ENCODE peak calls at places on chromosomes 4 and X, in seven cellular contexts. One of them, this sample, is unnamed.

GRCh38 chr4:129822708-129823504 is 727.0 kb downstream of the C4orf33 start:
- DNase-seq in CD4-positive, CD25-positive, alpha-beta regulatory T cell: no peak
- DNase-seq in BE2C: peak
- DNase-seq in GM23248: no peak
- DNase-seq in foreskin fibroblast: no peak
- DNase-seq in mucosa of descending colon: no peak
- DNase-seq in HFF-Myc: no peak
- DNase-seq in this sample: no peak

GRCh38 chr4:86401826-86402225 is 42.0 kb upstream of the MAPK10 start:
- DNase-seq in BE2C: no peak
- DNase-seq in foreskin fibroblast: peak
- DNase-seq in HFF-Myc: no peak
- DNase-seq in GM23248: peak
- DNase-seq in CD4-positive, CD25-positive, alpha-beta regulatory T cell: no peak
- DNase-seq in mucosa of descending colon: no peak
- DNase-seq in this sample: no peak

GRCh38 chrX:13898084-13898483 is 81.2 kb upstream of the GPM6B start:
- DNase-seq in mucosa of descending colon: no peak
- DNase-seq in BE2C: peak
- DNase-seq in HFF-Myc: peak
- DNase-seq in GM23248: peak
- DNase-seq in foreskin fibroblast: peak
- DNase-seq in CD4-positive, CD25-positive, alpha-beta regulatory T cell: no peak
- DNase-seq in this sample: no peak

GRCh38 chrX:35842657-35843056 is 44.5 kb downstream of the MAGEB16 start:
- DNase-seq in GM23248: no peak
- DNase-seq in mucosa of descending colon: no peak
- DNase-seq in foreskin fibroblast: no peak
- DNase-seq in HFF-Myc: no peak
- DNase-seq in BE2C: no peak
- DNase-seq in CD4-positive, CD25-positive, alpha-beta regulatory T cell: no peak
- DNase-seq in this sample: no peak

GRCh38 chrX:68428431-68428830 is 4.9 kb downstream of the OPHN1 start:
- DNase-seq in HFF-Myc: no peak
- DNase-seq in foreskin fibroblast: peak
- DNase-seq in CD4-positive, CD25-positive, alpha-beta regulatory T cell: no peak
- DNase-seq in mucosa of descending colon: no peak
- DNase-seq in GM23248: peak
- DNase-seq in BE2C: no peak
- DNase-seq in this sample: no peak

GRCh38 chrX:84363674-84364073 is 138.6 kb downstream of the HDX start:
- DNase-seq in mucosa of descending colon: no peak
- DNase-seq in foreskin fibroblast: no peak
- DNase-seq in CD4-positive, CD25-positive, alpha-beta regulatory T cell: no peak
- DNase-seq in BE2C: no peak
- DNase-seq in GM23248: peak
- DNase-seq in HFF-Myc: no peak
- DNase-seq in this sample: no peak

GRCh38 chr4:185341841-185342240 is 53.9 kb downstream of the LRP2BP start:
- DNase-seq in mucosa of descending colon: no peak
- DNase-seq in HFF-Myc: no peak
- DNase-seq in foreskin fibroblast: no peak
- DNase-seq in GM23248: no peak
- DNase-seq in BE2C: no peak
- DNase-seq in CD4-positive, CD25-positive, alpha-beta regulatory T cell: no peak
- DNase-seq in this sample: no peak

GRCh38 chrX:148380614-148381561 is 119.5 kb upstream of the AFF2 start:
- DNase-seq in mucosa of descending colon: no peak
- DNase-seq in HFF-Myc: no peak
- DNase-seq in BE2C: no peak
- DNase-seq in foreskin fibroblast: no peak
- DNase-seq in CD4-positive, CD25-positive, alpha-beta regulatory T cell: peak
- DNase-seq in GM23248: peak
- DNase-seq in this sample: peak

GRCh38 chr4:85607624-85608023 is 132.7 kb downstream of the ARHGAP24 start:
- DNase-seq in BE2C: no peak
- DNase-seq in CD4-positive, CD25-positive, alpha-beta regulatory T cell: no peak
- DNase-seq in mucosa of descending colon: peak
- DNase-seq in HFF-Myc: no peak
- DNase-seq in GM23248: no peak
- DNase-seq in foreskin fibroblast: no peak
- DNase-seq in this sample: no peak

GRCh38 chrX:50470103-50471031 is at the start of gene DGKK:
- DNase-seq in foreskin fibroblast: no peak
- DNase-seq in GM23248: peak
- DNase-seq in CD4-positive, CD25-positive, alpha-beta regulatory T cell: no peak
- DNase-seq in BE2C: peak
- DNase-seq in HFF-Myc: no peak
- DNase-seq in mucosa of descending colon: no peak
- DNase-seq in this sample: no peak

GRCh38 chrX:44462851-44463250 is 79.8 kb downstream of the FUNDC1 start:
- DNase-seq in foreskin fibroblast: peak
- DNase-seq in CD4-positive, CD25-positive, alpha-beta regulatory T cell: no peak
- DNase-seq in GM23248: peak
- DNase-seq in HFF-Myc: no peak
- DNase-seq in BE2C: no peak
- DNase-seq in mucosa of descending colon: no peak
- DNase-seq in this sample: no peak

GRCh38 chr4:88735554-88735953 is 37.9 kb upstream of the NAP1L5 start:
- DNase-seq in BE2C: no peak
- DNase-seq in CD4-positive, CD25-positive, alpha-beta regulatory T cell: no peak
- DNase-seq in foreskin fibroblast: peak
- DNase-seq in GM23248: no peak
- DNase-seq in HFF-Myc: no peak
- DNase-seq in mucosa of descending colon: no peak
- DNase-seq in this sample: no peak

GRCh38 chr4:158253350-158253980 is 43.2 kb downstream of the TMEM144 start:
- DNase-seq in BE2C: peak
- DNase-seq in mucosa of descending colon: no peak
- DNase-seq in GM23248: peak
- DNase-seq in foreskin fibroblast: peak
- DNase-seq in CD4-positive, CD25-positive, alpha-beta regulatory T cell: peak
- DNase-seq in HFF-Myc: peak
- DNase-seq in this sample: no peak

GRCh38 chr4:155521382-155521781 is 144.6 kb upstream of the MAP9 start:
- DNase-seq in HFF-Myc: no peak
- DNase-seq in BE2C: no peak
- DNase-seq in mucosa of descending colon: no peak
- DNase-seq in foreskin fibroblast: no peak
- DNase-seq in GM23248: no peak
- DNase-seq in CD4-positive, CD25-positive, alpha-beta regulatory T cell: no peak
- DNase-seq in this sample: no peak

GRCh38 chr4:64584981-64585557 is 175.8 kb upstream of the TECRL start:
- DNase-seq in GM23248: peak
- DNase-seq in CD4-positive, CD25-positive, alpha-beta regulatory T cell: no peak
- DNase-seq in BE2C: peak
- DNase-seq in foreskin fibroblast: peak
- DNase-seq in HFF-Myc: peak
- DNase-seq in mucosa of descending colon: no peak
- DNase-seq in this sample: no peak

GRCh38 chrX:122866527-122866926 is 317.6 kb upstream of the GRIA3 start:
- DNase-seq in HFF-Myc: peak
- DNase-seq in BE2C: no peak
- DNase-seq in CD4-positive, CD25-positive, alpha-beta regulatory T cell: no peak
- DNase-seq in foreskin fibroblast: peak
- DNase-seq in mucosa of descending colon: no peak
- DNase-seq in GM23248: peak
- DNase-seq in this sample: no peak

GRCh38 chrX:129653985-129654651 is 638 bp downstream of the APLN start:
- DNase-seq in GM23248: peak
- DNase-seq in BE2C: peak
- DNase-seq in mucosa of descending colon: peak
- DNase-seq in CD4-positive, CD25-positive, alpha-beta regulatory T cell: no peak
- DNase-seq in foreskin fibroblast: no peak
- DNase-seq in HFF-Myc: no peak
- DNase-seq in this sample: no peak

GRCh38 chr4:78666830-78667258 is 109.3 kb upstream of the BMP2K start:
- DNase-seq in foreskin fibroblast: no peak
- DNase-seq in GM23248: no peak
- DNase-seq in CD4-positive, CD25-positive, alpha-beta regulatory T cell: no peak
- DNase-seq in BE2C: no peak
- DNase-seq in mucosa of descending colon: no peak
- DNase-seq in HFF-Myc: no peak
- DNase-seq in this sample: no peak

GRCh38 chr4:185127021-185127925 is 15.8 kb upstream of the SLC25A4 start:
- DNase-seq in GM23248: peak
- DNase-seq in mucosa of descending colon: peak
- DNase-seq in HFF-Myc: no peak
- DNase-seq in CD4-positive, CD25-positive, alpha-beta regulatory T cell: no peak
- DNase-seq in BE2C: peak
- DNase-seq in foreskin fibroblast: peak
- DNase-seq in this sample: no peak

GRCh38 chr4:186723207-186724047 is at the start of gene FAT1:
- DNase-seq in foreskin fibroblast: peak
- DNase-seq in GM23248: peak
- DNase-seq in HFF-Myc: no peak
- DNase-seq in CD4-positive, CD25-positive, alpha-beta regulatory T cell: no peak
- DNase-seq in BE2C: peak
- DNase-seq in mucosa of descending colon: peak
- DNase-seq in this sample: no peak

GRCh38 chrX:9533611-9534010 is 68.8 kb downstream of the TBL1X start:
- DNase-seq in mucosa of descending colon: no peak
- DNase-seq in HFF-Myc: no peak
- DNase-seq in BE2C: no peak
- DNase-seq in GM23248: no peak
- DNase-seq in foreskin fibroblast: no peak
- DNase-seq in CD4-positive, CD25-positive, alpha-beta regulatory T cell: no peak
- DNase-seq in this sample: no peak

GRCh38 chr4:1768367-1769034 is 24.6 kb upstream of the FGFR3 start:
- DNase-seq in CD4-positive, CD25-positive, alpha-beta regulatory T cell: no peak
- DNase-seq in HFF-Myc: no peak
- DNase-seq in foreskin fibroblast: no peak
- DNase-seq in BE2C: no peak
- DNase-seq in GM23248: no peak
- DNase-seq in mucosa of descending colon: no peak
- DNase-seq in this sample: no peak
- H3K4me3 ChIP-seq in CD4-positive, CD25-positive, alpha-beta regulatory T cell: no peak
- H3K4me3 ChIP-seq in HFF-Myc: no peak
- H3K4me3 ChIP-seq in foreskin fibroblast: no peak
- H3K4me3 ChIP-seq in BE2C: no peak
- H3K4me3 ChIP-seq in GM23248: no peak
- H3K4me3 ChIP-seq in mucosa of descending colon: no peak
- H3K4me3 ChIP-seq in this sample: no peak

GRCh38 chr4:163611784-163612445 is 117.4 kb downstream of the TMA16 start:
- DNase-seq in mucosa of descending colon: no peak
- DNase-seq in HFF-Myc: no peak
- DNase-seq in foreskin fibroblast: no peak
- DNase-seq in CD4-positive, CD25-positive, alpha-beta regulatory T cell: no peak
- DNase-seq in BE2C: no peak
- DNase-seq in GM23248: no peak
- DNase-seq in this sample: no peak

GRCh38 chr4:163612762-163613161 is 118.3 kb downstream of the TMA16 start:
- DNase-seq in GM23248: no peak
- DNase-seq in BE2C: no peak
- DNase-seq in mucosa of descending colon: no peak
- DNase-seq in foreskin fibroblast: no peak
- DNase-seq in CD4-positive, CD25-positive, alpha-beta regulatory T cell: no peak
- DNase-seq in HFF-Myc: no peak
- DNase-seq in this sample: no peak

GRCh38 chr4:163610642-163611041 is 116.2 kb downstream of the TMA16 start:
- DNase-seq in foreskin fibroblast: no peak
- DNase-seq in mucosa of descending colon: no peak
- DNase-seq in BE2C: no peak
- DNase-seq in CD4-positive, CD25-positive, alpha-beta regulatory T cell: no peak
- DNase-seq in GM23248: no peak
- DNase-seq in HFF-Myc: no peak
- DNase-seq in this sample: no peak

GRCh38 chr4:163609046-163609445 is 114.6 kb downstream of the TMA16 start:
- DNase-seq in foreskin fibroblast: no peak
- DNase-seq in BE2C: no peak
- DNase-seq in HFF-Myc: no peak
- DNase-seq in CD4-positive, CD25-positive, alpha-beta regulatory T cell: no peak
- DNase-seq in mucosa of descending colon: no peak
- DNase-seq in GM23248: no peak
- DNase-seq in this sample: no peak

DNA sequence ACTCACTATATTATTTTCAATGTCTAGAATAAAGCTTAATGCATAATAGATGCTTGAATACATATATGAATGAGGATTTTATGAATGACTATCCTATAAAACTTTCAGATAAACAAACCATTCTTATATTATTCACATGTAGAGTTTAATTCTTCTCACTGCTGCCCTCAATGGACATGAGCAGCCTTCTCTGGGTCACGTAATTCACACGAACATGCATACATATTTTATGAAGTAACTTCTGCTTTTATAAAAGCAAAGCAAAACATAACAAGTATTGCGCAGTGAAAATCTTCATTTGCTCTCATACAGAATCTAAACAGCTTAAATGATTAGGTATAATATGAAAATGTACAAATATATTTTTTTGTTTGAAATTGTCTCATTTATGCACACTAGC is 116.7 kb downstream of the TMA16 start:
- DNase-seq in foreskin fibroblast: no peak
- DNase-seq in GM23248: no peak
- DNase-seq in HFF-Myc: no peak
- DNase-seq in CD4-positive, CD25-positive, alpha-beta regulatory T cell: no peak
- DNase-seq in BE2C: no peak
- DNase-seq in mucosa of descending colon: no peak
- DNase-seq in this sample: no peak
- H3K4me3 ChIP-seq in foreskin fibroblast: no peak
- H3K4me3 ChIP-seq in GM23248: no peak
- H3K4me3 ChIP-seq in HFF-Myc: no peak
- H3K4me3 ChIP-seq in CD4-positive, CD25-positive, alpha-beta regulatory T cell: no peak
- H3K4me3 ChIP-seq in BE2C: no peak
- H3K4me3 ChIP-seq in mucosa of descending colon: no peak
- H3K4me3 ChIP-seq in this sample: no peak

DNA sequence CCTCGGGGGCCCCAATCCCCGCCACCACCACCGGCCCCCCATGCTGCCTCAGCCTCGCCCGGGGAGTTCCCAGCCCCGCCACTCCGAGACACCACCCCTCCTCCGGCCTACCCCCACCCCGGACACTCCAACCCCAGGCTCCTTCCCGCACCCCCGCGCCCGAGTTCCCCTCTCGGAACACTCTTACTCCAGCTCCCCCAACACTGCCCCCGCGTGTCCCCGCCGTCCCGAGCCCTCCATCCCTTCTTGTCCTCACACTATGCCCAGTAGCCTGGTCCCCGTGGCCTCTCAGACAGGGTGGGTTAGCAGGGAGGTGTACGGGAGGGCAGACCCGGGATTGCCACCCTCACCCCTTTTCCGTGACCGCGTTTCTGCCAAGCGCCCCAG is 276.1 kb downstream of the BCOR start:
- DNase-seq in BE2C: no peak
- DNase-seq in foreskin fibroblast: no peak
- DNase-seq in CD4-positive, CD25-positive, alpha-beta regulatory T cell: no peak
- DNase-seq in mucosa of descending colon: no peak
- DNase-seq in GM23248: no peak
- DNase-seq in HFF-Myc: no peak
- DNase-seq in this sample: no peak
- H3K4me3 ChIP-seq in BE2C: no peak
- H3K4me3 ChIP-seq in foreskin fibroblast: no peak
- H3K4me3 ChIP-seq in CD4-positive, CD25-positive, alpha-beta regulatory T cell: no peak
- H3K4me3 ChIP-seq in mucosa of descending colon: no peak
- H3K4me3 ChIP-seq in GM23248: peak
- H3K4me3 ChIP-seq in HFF-Myc: peak
- H3K4me3 ChIP-seq in this sample: peak

GRCh38 chr4:43932448-43932847 is 516.2 kb downstream of the KCTD8 start:
- DNase-seq in CD4-positive, CD25-positive, alpha-beta regulatory T cell: no peak
- DNase-seq in GM23248: peak
- DNase-seq in foreskin fibroblast: peak
- DNase-seq in BE2C: no peak
- DNase-seq in HFF-Myc: no peak
- DNase-seq in mucosa of descending colon: no peak
- DNase-seq in this sample: no peak
- H3K4me3 ChIP-seq in CD4-positive, CD25-positive, alpha-beta regulatory T cell: no peak
- H3K4me3 ChIP-seq in GM23248: no peak
- H3K4me3 ChIP-seq in foreskin fibroblast: no peak
- H3K4me3 ChIP-seq in BE2C: no peak
- H3K4me3 ChIP-seq in HFF-Myc: no peak
- H3K4me3 ChIP-seq in mucosa of descending colon: no peak
- H3K4me3 ChIP-seq in this sample: no peak

GRCh38 chrX:21747523-21747922 is 10.4 kb downstream of the SMPX start:
- DNase-seq in foreskin fibroblast: no peak
- DNase-seq in GM23248: peak
- DNase-seq in HFF-Myc: no peak
- DNase-seq in CD4-positive, CD25-positive, alpha-beta regulatory T cell: no peak
- DNase-seq in BE2C: no peak
- DNase-seq in mucosa of descending colon: peak
- DNase-seq in this sample: no peak
- H3K4me3 ChIP-seq in foreskin fibroblast: no peak
- H3K4me3 ChIP-seq in GM23248: no peak
- H3K4me3 ChIP-seq in HFF-Myc: no peak
- H3K4me3 ChIP-seq in CD4-positive, CD25-positive, alpha-beta regulatory T cell: no peak
- H3K4me3 ChIP-seq in BE2C: no peak
- H3K4me3 ChIP-seq in mucosa of descending colon: no peak
- H3K4me3 ChIP-seq in this sample: no peak

This sample was measured in effector memory CD4-positive, alpha-beta T cell.